ENCODE peak calls at places on chromosomes 12 and 14, in four cellular contexts. E is BJ, T is GM12864, K is AG09309. I is an unnamed sample.

GRCh38 chr12:131676544-131676943 is 34.3 kb upstream of the SFSWAP start:
- DNase-seq in E (no peak), T (no peak), K (no peak), I (no peak)

GRCh38 chr12:6852651-6853354 is 853 bp downstream of the USP5 start:
- DNase-seq in T (no peak), E (no peak), K (no peak), I (peak)

GRCh38 chr14:101961011-101961721 is 3.2 kb upstream of the DYNC1H1 start:
- DNase-seq in T (peak), K (no peak), E (no peak), I (peak)

GRCh38 chr12:3313066-3313465 is 177.9 kb upstream of the PRMT8 start:
- DNase-seq in K (peak), T (no peak), E (peak), I (no peak)

GRCh38 chr12:80823393-80823792 is 106.7 kb downstream of the MYF5 start:
- DNase-seq in T (no peak), E (no peak), K (no peak), I (no peak)

GRCh38 chr14:31057035-31057434 is 30.9 kb upstream of the STRN3 start:
- DNase-seq in K (no peak), E (no peak), T (no peak), I (no peak)

GRCh38 chr12:129819391-129819790 is 84.4 kb downstream of the TMEM132D start:
- DNase-seq in K (no peak), T (no peak), E (no peak), I (no peak)

GRCh38 chr12:15899282-15899870 is 11.8 kb upstream of the DERA start:
- DNase-seq in E (no peak), T (no peak), K (no peak), I (no peak)

GRCh38 chr14:74502236-74503019 is 8.9 kb downstream of the ISCA2 start:
- DNase-seq in T (no peak), E (no peak), K (no peak), I (no peak)

GRCh38 chr14:21723431-21724045 is 49.9 kb upstream of the OR4E1 start:
- DNase-seq in K (no peak), E (no peak), T (no peak), I (no peak)

GRCh38 chr12:48203192-48203591 is at the start of gene OR10AD1:
- DNase-seq in T (no peak), K (no peak), E (no peak), I (no peak)

GRCh38 chr12:96223411-96224218 is 29.4 kb downstream of the ELK3 start:
- DNase-seq in T (no peak), E (no peak), K (no peak), I (no peak)

GRCh38 chr12:108967869-108968540 is 52.9 kb downstream of the SVOP start:
- DNase-seq in K (no peak), T (no peak), E (no peak), I (no peak)
- TF ChIP-seq CTCF in K (peak), T (peak), E (peak), I (peak)

DNA sequence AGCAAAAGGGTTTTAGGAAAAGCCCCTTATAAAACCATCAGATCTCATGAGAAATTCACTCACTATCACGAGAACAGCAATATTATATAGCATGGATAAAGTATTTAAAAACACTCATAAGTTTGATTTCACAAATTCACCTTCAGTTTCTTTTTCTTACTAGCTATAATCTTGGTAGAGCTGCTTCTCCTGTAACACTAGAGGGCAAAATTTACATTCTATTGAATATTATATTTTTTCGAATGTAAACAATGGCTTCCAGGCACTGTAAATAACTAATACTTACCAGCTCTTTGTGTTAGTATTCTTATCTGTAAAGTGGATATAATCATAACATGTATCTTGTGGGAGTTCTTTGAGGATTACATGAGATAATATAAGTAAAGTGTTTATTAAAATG is 259.6 kb downstream of the CCER1 start:
- DNase-seq in K (no peak), T (no peak), E (no peak), I (no peak)
- TF ChIP-seq CTCF in K (peak), T (no peak), E (peak), I (no peak)

DNA sequence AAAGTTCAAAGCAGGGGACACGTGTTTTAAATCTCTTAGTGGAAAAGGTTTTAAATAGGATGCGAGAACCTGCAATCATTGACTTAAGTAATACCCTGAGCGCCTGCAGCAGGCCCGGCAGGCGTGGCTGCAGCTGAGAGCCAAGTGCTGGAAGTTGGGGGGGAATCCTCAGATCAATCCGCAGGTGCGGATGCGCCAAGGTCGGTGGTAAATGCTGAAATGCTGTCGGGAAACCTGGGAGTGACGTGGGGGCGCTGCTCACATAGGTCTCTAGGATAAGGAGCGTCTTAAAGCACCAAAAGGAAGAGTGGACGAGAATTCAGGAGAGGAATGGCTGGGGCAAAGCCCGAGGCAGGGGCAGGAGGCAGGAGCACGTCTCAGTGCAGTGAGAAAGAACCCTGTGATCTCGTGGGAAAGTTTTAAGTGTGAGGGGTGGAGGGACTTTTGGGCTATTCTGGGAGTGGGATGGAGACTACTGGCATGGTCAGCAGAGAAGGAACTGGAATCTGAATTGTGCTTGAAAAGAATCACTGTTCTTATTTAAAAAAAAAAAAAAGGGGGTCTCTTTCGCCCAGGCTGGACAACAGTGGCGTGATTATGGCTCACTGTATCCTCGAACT is 883 bp upstream of the CDCA4 start:
- DNase-seq in E (no peak), T (no peak), K (no peak), I (no peak)
- TF ChIP-seq CTCF in E (no peak), T (peak), K (no peak), I (peak)

DNA sequence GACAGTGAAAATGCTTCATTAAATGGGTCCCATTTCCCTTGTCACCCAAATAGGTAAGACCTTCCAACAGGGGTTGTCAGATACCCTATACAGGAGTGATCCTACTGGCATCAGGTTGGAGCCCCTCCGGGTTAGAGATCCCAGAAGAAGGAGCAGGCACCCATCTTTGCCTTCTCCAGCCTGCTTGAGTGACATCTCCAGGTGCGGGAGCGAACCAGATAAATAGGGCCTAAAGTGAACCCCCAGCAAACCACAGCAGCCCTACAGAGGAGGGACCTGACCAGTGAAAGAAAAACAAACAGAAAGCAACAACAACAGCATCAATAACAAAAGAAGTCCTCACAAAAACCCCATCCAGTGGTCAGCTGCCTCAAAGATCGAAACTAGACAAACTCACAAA is 182.2 kb downstream of the SLC5A8 start:
- DNase-seq in E (no peak), T (no peak), K (no peak), I (no peak)
- TF ChIP-seq CTCF in E (no peak), T (no peak), K (no peak), I (no peak)

GRCh38 chr14:94671870-94672444 is 59.8 kb downstream of the SERPINA3 start:
- DNase-seq in K (no peak), T (no peak), E (no peak), I (no peak)
- TF ChIP-seq CTCF in K (peak), T (no peak), E (no peak), I (no peak)

GRCh38 chr12:101490286-101490920 is 15.3 kb downstream of the SPIC start:
- DNase-seq in E (no peak), T (no peak), K (no peak), I (no peak)
- TF ChIP-seq CTCF in E (no peak), T (peak), K (no peak), I (peak)

GRCh38 chr14:71304588-71305133 is 397.4 kb downstream of the PCNX1 start:
- DNase-seq in K (no peak), T (no peak), E (no peak), I (no peak)

GRCh38 chr14:71311061-71311460 is 403.8 kb downstream of the PCNX1 start:
- DNase-seq in T (no peak), E (no peak), K (no peak), I (no peak)

GRCh38 chr14:71308671-71309070 is 401.4 kb downstream of the PCNX1 start:
- DNase-seq in T (no peak), E (no peak), K (no peak), I (no peak)

GRCh38 chr14:71314717-71315116 is 407.5 kb downstream of the PCNX1 start:
- DNase-seq in E (no peak), T (no peak), K (no peak), I (no peak)

GRCh38 chr14:71309756-71310155 is 402.5 kb downstream of the PCNX1 start:
- DNase-seq in K (no peak), E (no peak), T (no peak), I (no peak)
- TF ChIP-seq CTCF in K (peak), E (no peak), T (no peak), I (no peak)

GRCh38 chr12:108236366-108236765 is 102.7 kb downstream of the CMKLR1 start:
- DNase-seq in K (no peak), E (no peak), T (no peak), I (no peak)

GRCh38 chr12:108235231-108235959 is 103.7 kb downstream of the CMKLR1 start:
- DNase-seq in E (no peak), K (no peak), T (no peak), I (no peak)

GRCh38 chr12:108231909-108232434 is 102.9 kb downstream of the WSCD2 start:
- DNase-seq in T (no peak), E (no peak), K (no peak), I (no peak)

GRCh38 chr12:108232565-108232964 is 103.5 kb downstream of the WSCD2 start:
- DNase-seq in K (no peak), E (no peak), T (no peak), I (no peak)

GRCh38 chr12:108234155-108234554 is 105.0 kb downstream of the CMKLR1 start:
- DNase-seq in T (no peak), K (peak), E (no peak), I (no peak)
- TF ChIP-seq CTCF in T (peak), K (peak), E (no peak), I (peak)

DNA sequence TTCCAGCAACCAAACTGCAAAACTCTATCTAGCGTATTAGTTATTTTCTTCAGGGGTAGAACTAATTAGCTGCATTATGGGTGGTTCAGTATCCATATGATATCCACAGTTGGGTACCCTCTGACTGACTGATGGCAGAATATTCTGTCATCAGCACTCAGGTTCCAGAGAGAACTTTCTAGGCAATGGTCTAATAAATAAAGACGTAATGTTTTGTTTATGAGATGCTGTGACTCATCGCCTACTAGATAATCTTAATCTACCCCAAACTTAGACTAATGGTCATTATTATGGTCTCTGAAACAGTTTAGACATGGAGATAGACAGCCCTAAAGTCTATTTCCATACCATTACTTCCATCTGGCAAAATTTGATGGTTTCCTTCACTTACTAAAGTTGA is 220.1 kb downstream of the MED13L start:
- DNase-seq in E (no peak), K (no peak), T (no peak), I (no peak)
- TF ChIP-seq CTCF in E (no peak), K (no peak), T (no peak), I (no peak)

I was measured in GM06990.